ENCODE peak calls at places on chromosome X, in nine cellular contexts. C, K, J, Z, D, T, Y, E and L are unnamed samples.

GRCh38 chrX:20393944-20394343 is 127.2 kb upstream of the RPS6KA3 start:
- DNase-seq in K (no peak), C (peak), Z (no peak), D (no peak), E (no peak), T (no peak), J (no peak), Y (no peak), L (no peak)

GRCh38 chrX:122866527-122866926 is 317.6 kb upstream of the GRIA3 start:
- DNase-seq in K (no peak), J (no peak), Z (no peak), Y (no peak), E (no peak), D (no peak), C (no peak), T (no peak), L (no peak)

GRCh38 chrX:33336783-33337182 is 125.4 kb upstream of the DMD start:
- DNase-seq in Z (peak), K (no peak), T (no peak), D (no peak), J (peak), Y (no peak), C (peak), E (no peak), L (no peak)

GRCh38 chrX:17679820-17680219 is 57.5 kb upstream of the SCML1 start:
- DNase-seq in T (no peak), Y (no peak), K (no peak), J (no peak), C (no peak), E (no peak), Z (no peak), D (no peak), L (no peak)

GRCh38 chrX:2894885-2895292 is 34.2 kb downstream of the ARSD start:
- DNase-seq in T (no peak), K (peak), C (peak), J (peak), Z (peak), E (no peak), Y (no peak), D (no peak), L (no peak)

GRCh38 chrX:27889878-27890277 is 82.1 kb downstream of the MAGEB10 start:
- DNase-seq in K (no peak), E (no peak), Y (no peak), C (no peak), T (no peak), Z (no peak), J (no peak), D (no peak), L (no peak)

GRCh38 chrX:56766554-56767412 is 37.7 kb downstream of the NBDY start:
- DNase-seq in J (no peak), K (peak), Y (no peak), Z (no peak), T (no peak), E (no peak), C (no peak), D (no peak), L (no peak)

GRCh38 chrX:35244796-35245508 is 302.4 kb downstream of the FAM47B start:
- DNase-seq in K (no peak), E (no peak), J (no peak), C (no peak), Y (no peak), T (peak), D (no peak), Z (no peak), L (no peak)

GRCh38 chrX:87338510-87338909 is 179.1 kb upstream of the KLHL4 start:
- DNase-seq in Y (no peak), K (no peak), Z (no peak), J (no peak), E (no peak), T (no peak), D (no peak), C (peak), L (no peak)

GRCh38 chrX:69163936-69164741 is 1.1 kb downstream of the PJA1 start:
- DNase-seq in D (no peak), K (no peak), E (peak), J (no peak), Z (peak), T (peak), C (no peak), Y (no peak), L (peak)

GRCh38 chrX:149568701-149569296 is 18.5 kb downstream of the MAGEA9B start:
- DNase-seq in D (no peak), K (no peak), T (no peak), J (no peak), Y (no peak), C (no peak), E (no peak), Z (no peak), L (no peak)

GRCh38 chrX:47751670-47752069 is 85.0 kb upstream of the ZNF81 start:
- DNase-seq in K (no peak), T (peak), E (no peak), J (peak), Z (peak), C (no peak), D (peak), Y (peak), L (no peak)

GRCh38 chrX:12159799-12160198 is 21.5 kb downstream of the FRMPD4 start:
- DNase-seq in D (no peak), J (no peak), C (no peak), Y (no peak), E (no peak), Z (no peak), K (no peak), T (no peak), L (no peak)

GRCh38 chrX:149495573-149496071 is 9.5 kb downstream of the IDS start:
- DNase-seq in E (no peak), K (no peak), C (peak), Z (no peak), J (no peak), D (no peak), T (no peak), Y (peak), L (no peak)

GRCh38 chrX:33725556-33726232 is 406.4 kb downstream of the FAM47A start:
- DNase-seq in Z (peak), E (no peak), K (peak), J (no peak), C (no peak), T (no peak), Y (no peak), D (no peak), L (no peak)

GRCh38 chrX:118499295-118499694 is 3.7 kb downstream of the DOCK11 start:
- DNase-seq in J (no peak), Y (no peak), D (no peak), Z (no peak), K (no peak), C (no peak), E (no peak), T (no peak), L (no peak)

GRCh38 chrX:85111347-85111746 is 107.7 kb downstream of the APOOL start:
- DNase-seq in C (no peak), J (peak), E (no peak), Y (no peak), Z (no peak), K (no peak), T (no peak), D (no peak), L (no peak)

DNA sequence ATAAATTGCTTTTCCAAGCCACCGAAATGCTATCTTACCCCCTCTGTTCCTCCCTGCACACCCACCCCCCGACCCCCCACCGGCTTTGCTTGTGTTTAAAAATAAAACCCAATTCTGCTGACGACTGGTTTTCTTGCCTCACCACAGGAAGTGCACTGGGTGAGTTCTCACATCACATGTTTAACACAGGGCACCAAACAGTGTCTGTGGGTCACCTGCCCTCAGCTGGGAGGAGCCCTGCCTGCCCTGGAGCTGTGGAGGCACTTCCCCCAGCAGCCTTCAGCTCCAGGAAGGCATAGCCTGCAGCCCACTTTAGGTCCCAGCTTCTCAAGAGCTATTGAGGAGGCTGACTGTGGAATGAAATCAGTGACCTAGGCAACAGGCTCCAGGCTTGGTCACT is 8.8 kb downstream of the TMEM255A start:
- DNase-seq in T (no peak), Y (no peak), E (no peak), J (no peak), K (no peak), D (no peak), Z (no peak), C (no peak), L (no peak)
- TF ChIP-seq POLR2A in T (no peak), Y (no peak), E (no peak), J (no peak), K (no peak), D (no peak), Z (no peak), C (no peak), L (no peak)

GRCh38 chrX:7927259-7928167 is at the start of gene PNPLA4:
- DNase-seq in E (peak), T (peak), Z (peak), D (peak), Y (peak), J (peak), C (peak), K (peak), L (peak)
- TF ChIP-seq POLR2A in E (peak), T (no peak), Z (peak), D (peak), Y (peak), J (no peak), C (peak), K (no peak), L (peak)

DNA sequence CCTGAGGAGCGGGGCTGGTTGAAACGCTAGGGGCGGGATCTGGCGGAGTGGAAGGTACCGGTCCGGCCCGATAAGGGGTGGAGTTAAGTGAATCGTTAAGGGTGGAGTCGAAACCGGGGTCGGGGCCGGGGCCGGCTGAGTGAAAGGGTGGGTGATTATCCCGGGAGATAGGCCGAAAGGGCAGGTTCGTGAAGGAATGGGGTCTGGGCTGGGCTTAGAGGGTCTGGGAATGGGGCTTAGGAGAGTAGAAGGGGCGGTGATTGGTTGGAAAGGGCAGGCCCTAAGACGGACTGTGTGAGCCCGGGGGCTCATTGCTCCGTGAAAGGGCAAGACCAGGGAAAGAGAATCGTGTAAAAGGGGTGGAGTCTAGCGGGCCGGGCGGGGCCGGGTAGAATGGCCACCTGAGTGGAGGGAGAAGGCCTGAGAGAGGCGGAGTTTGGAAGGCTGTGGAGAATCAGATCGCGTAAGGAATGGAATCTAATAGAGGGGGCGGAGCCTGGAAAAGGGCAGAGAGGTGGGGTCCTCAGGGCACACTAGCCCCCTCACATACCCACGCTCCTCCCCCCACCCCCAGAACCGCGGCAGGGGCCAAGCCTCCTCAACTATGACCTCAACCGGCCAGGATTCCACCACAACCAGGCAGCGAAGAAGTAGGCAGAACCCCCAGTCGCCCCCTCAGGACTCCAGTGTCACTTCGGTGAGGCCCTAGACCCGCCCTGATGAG is 384 bp downstream of the HDAC6 start:
- DNase-seq in C (peak), T (peak), Z (peak), Y (peak), J (peak), K (peak), E (peak), D (peak), L (peak)
- TF ChIP-seq POLR2A in C (peak), T (peak), Z (peak), Y (peak), J (peak), K (peak), E (peak), D (peak), L (peak)

DNA sequence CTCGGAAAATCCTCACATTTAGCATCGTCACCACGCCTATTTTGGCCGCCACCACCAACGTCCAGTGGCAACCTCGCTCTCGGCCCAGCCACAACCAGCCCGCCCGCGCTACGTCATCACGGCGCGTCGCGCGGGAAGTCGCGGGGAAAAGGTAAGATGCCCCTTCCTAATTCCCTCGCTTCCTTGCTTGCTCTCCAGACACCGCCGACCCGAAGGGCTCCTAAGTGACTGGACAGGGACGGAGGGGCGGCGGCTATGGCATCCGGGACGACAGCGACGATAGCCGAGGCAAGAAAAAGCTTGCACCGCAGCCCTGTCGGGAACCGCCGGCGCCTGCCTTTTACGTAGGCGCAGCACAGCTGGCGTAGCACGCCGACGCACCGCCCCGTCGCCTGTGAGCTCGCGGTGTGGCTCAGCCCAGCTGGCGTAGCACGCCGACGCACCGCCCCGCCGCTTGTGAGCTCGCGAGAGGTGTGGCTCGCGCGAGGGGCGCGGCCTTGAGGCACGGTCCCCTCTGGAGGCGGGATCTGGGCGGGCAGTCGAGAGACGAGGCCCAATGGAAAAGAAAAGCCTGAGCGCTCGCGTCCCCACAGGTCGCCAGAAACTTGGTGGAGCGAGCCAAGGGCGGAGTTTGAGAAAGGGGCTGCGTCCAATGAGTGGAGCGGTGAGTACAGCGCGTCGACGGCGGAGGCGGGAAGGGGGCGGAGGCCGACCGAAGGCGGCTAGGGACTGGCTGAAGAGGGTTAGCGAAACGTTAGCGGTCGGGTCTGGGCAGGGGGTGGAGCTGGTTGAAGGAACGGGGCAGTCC is at the start of gene HDAC6:
- DNase-seq in C (peak), Y (peak), T (peak), J (peak), K (peak), E (peak), Z (peak), D (peak), L (peak)
- TF ChIP-seq POLR2A in C (peak), Y (no peak), T (peak), J (peak), K (peak), E (peak), Z (no peak), D (no peak), L (no peak)

GRCh38 chrX:107678957-107679740 is 50.8 kb downstream of the PRPS1 start:
- DNase-seq in Y (no peak), E (no peak), Z (peak), C (no peak), J (peak), T (no peak), D (no peak), K (peak), L (no peak)
- TF ChIP-seq POLR2A in Y (no peak), E (no peak), Z (no peak), C (no peak), J (no peak), T (peak), D (no peak), K (no peak), L (no peak)

GRCh38 chrX:7334253-7334935 is 186.4 kb upstream of the PUDP start:
- DNase-seq in E (no peak), D (no peak), K (no peak), C (no peak), T (no peak), Z (no peak), Y (no peak), J (no peak), L (no peak)

GRCh38 chrX:7330971-7331746 is 183.2 kb upstream of the PUDP start:
- DNase-seq in J (peak), K (no peak), D (no peak), Y (no peak), Z (no peak), T (no peak), E (no peak), C (no peak), L (no peak)

GRCh38 chrX:7330551-7330950 is 182.6 kb upstream of the PUDP start:
- DNase-seq in C (no peak), E (no peak), K (no peak), J (no peak), Y (no peak), T (no peak), D (no peak), Z (no peak), L (no peak)
- TF ChIP-seq POLR2A in C (no peak), E (no peak), K (no peak), J (no peak), Y (no peak), T (no peak), D (no peak), Z (no peak), L (no peak)

DNA sequence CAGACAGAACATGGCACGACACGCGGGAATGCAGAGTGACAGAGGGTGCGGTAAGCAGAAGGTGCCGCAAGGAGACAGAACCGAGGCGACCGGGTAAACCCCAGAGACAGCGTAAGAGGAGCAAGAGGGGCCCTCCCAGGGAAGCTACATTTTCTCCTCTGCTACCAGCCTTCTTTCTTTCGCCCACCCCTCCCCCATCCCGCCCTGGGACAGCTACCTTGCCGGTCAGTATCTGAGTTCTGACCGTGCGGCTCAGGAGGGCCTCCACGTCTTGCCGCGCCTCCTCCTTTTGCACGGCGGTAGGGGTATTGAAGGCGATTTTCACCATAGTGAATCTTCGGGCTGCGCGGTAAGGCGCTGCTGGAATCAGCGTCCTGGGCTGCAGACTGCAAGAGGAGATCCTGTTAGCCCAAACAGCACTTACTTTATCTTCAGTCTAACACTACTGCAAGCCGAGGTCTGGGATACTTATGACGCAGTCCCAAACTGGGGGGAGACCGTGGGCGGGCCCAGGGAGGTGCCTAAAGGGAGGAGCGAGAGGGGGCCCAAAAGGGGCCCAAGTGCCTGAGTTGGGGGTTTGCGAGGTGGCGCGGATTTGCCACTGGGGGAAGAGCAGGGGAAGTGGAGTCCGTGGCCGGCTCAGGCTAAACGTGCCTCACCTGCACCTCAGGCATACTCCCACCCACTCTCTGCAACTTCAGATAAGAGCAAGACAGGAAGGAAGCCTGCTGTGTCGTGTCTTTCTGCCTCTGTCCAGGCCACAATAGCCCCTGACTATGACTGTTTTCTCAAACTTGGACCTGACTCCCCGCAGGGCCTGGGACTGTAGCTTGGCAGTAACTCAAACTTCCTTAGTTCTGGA is at the start of gene ITM2A:
- DNase-seq in D (no peak), Z (no peak), K (peak), J (no peak), T (peak), C (no peak), Y (no peak), E (peak), L (no peak)
- TF ChIP-seq POLR2A in D (no peak), Z (no peak), K (no peak), J (no peak), T (no peak), C (no peak), Y (no peak), E (peak), L (no peak)

GRCh38 chrX:114049063-114049462 is 534.8 kb upstream of the HTR2C start:
- DNase-seq in D (no peak), Z (no peak), Y (no peak), C (no peak), E (no peak), T (no peak), K (no peak), J (no peak), L (no peak)

GRCh38 chrX:114046695-114047279 is 537.1 kb upstream of the HTR2C start:
- DNase-seq in J (no peak), E (no peak), T (no peak), Y (no peak), Z (no peak), D (no peak), C (no peak), K (no peak), L (no peak)

GRCh38 chrX:114047558-114047957 is 536.3 kb upstream of the HTR2C start:
- DNase-seq in K (no peak), D (no peak), E (no peak), Y (no peak), C (no peak), J (no peak), Z (no peak), T (no peak), L (no peak)

GRCh38 chrX:114051667-114052315 is 532.1 kb upstream of the HTR2C start:
- DNase-seq in E (no peak), Z (no peak), K (no peak), J (no peak), T (no peak), C (no peak), Y (no peak), D (no peak), L (no peak)

GRCh38 chrX:114050075-114050796 is 533.6 kb upstream of the HTR2C start:
- DNase-seq in Z (no peak), Y (no peak), E (no peak), T (no peak), K (no peak), C (no peak), D (no peak), J (no peak), L (no peak)
- TF ChIP-seq POLR2A in Z (no peak), Y (no peak), E (no peak), T (no peak), K (no peak), C (no peak), D (no peak), J (no peak), L (no peak)

GRCh38 chrX:81201692-81202412 is at the start of the genes HMGN5 and SH3BGRL:
- DNase-seq in Y (peak), T (no peak), J (peak), K (peak), E (peak), Z (peak), C (peak), D (peak), L (no peak)
- TF ChIP-seq POLR2A in Y (peak), T (no peak), J (no peak), K (peak), E (no peak), Z (no peak), C (no peak), D (peak), L (peak)

GRCh38 chrX:72181178-72182125 is at the start of gene PIN4:
- DNase-seq in E (peak), K (peak), Y (peak), T (peak), D (peak), C (peak), J (peak), Z (peak), L (peak)
- TF ChIP-seq POLR2A in E (peak), K (no peak), Y (peak), T (no peak), D (peak), C (peak), J (peak), Z (peak), L (no peak)